ENCODE peak calls at places on chromosomes 2 and 18, in nine cellular contexts. A is iPS DF 6.9; U is GM12878; S is endodermal cell; T is CD8-positive, alpha-beta memory T cell; G is mammary epithelial cell; V is lung; O is hepatocyte; K is WERI-Rb-1. B is an unnamed sample.

GRCh38 chr2:154844513-154844912 is 146.0 kb downstream of the KCNJ3 start:
- DNase-seq in U (no peak), T (no peak), K (no peak), A (no peak), O (no peak), V (no peak), G (no peak), S (no peak), B (no peak)

GRCh38 chr2:120740375-120740764 is 4.7 kb downstream of the GLI2 start:
- DNase-seq in U (no peak), O (no peak), T (no peak), A (no peak), G (no peak), S (no peak), K (no peak), V (no peak), B (no peak)

GRCh38 chr2:133240505-133241230 is 327.6 kb downstream of the NCKAP5 start:
- DNase-seq in K (no peak), U (no peak), S (no peak), G (no peak), V (no peak), T (no peak), O (no peak), A (no peak), B (no peak)

GRCh38 chr18:9570255-9570654 is 44.1 kb downstream of the PPP4R1 start:
- DNase-seq in O (peak; percentile 18), K (no peak), T (no peak), U (no peak), G (no peak), S (no peak), A (no peak), V (no peak), B (no peak)

GRCh38 chr2:205731521-205731965 is 49.2 kb downstream of the NRP2 start:
- DNase-seq in U (no peak), T (no peak), S (no peak), A (no peak), G (no peak), V (no peak), K (peak; percentile 40), O (peak; percentile 50), B (no peak)

GRCh38 chr2:26139269-26140183 is 33.4 kb upstream of the GAREM2 start:
- DNase-seq in T (no peak), G (no peak), K (no peak), S (no peak), U (no peak), V (no peak), A (no peak), O (no peak), B (no peak)

GRCh38 chr2:179207047-179207446 is 57.6 kb downstream of the SESTD1 start:
- DNase-seq in V (no peak), G (no peak), U (no peak), S (no peak), K (no peak), O (no peak), T (no peak), A (no peak), B (no peak)

GRCh38 chr2:191218292-191218898 is 26.8 kb upstream of the MYO1B start:
- DNase-seq in K (peak; percentile 71), S (peak; percentile 89), O (peak; percentile 78), T (peak; percentile 9), A (peak; percentile 71), V (peak; percentile 50), G (peak; percentile 46), U (no peak), B (no peak)

GRCh38 chr2:178829299-178829698 is 22.1 kb upstream of the TTN start:
- DNase-seq in V (no peak), T (no peak), K (no peak), G (no peak), O (no peak), A (no peak), S (no peak), U (no peak), B (peak; percentile 54)

GRCh38 chr2:68764781-68765385 is 30.3 kb downstream of the ARHGAP25 start:
- DNase-seq in V (no peak), T (no peak), S (no peak), K (no peak), U (no peak), O (peak; percentile 49), A (no peak), G (no peak), B (no peak)

GRCh38 chr2:109528811-109529501 is 84.8 kb downstream of the SEPTIN10 start:
- DNase-seq in G (no peak), S (peak; percentile 28), U (no peak), O (no peak), K (no peak), V (no peak), A (no peak), T (no peak), B (no peak)

GRCh38 chr18:49398331-49398730 is 62.1 kb downstream of the DYM start:
- DNase-seq in A (no peak), T (no peak), K (no peak), V (no peak), U (no peak), O (no peak), S (no peak), G (no peak), B (no peak)

GRCh38 chr2:60963176-60963575 is 54.3 kb upstream of the PEX13 start:
- DNase-seq in G (no peak), K (no peak), S (no peak), T (no peak), U (no peak), A (no peak), V (no peak), O (no peak), B (no peak)

GRCh38 chr18:57797209-57797651 is 5.9 kb downstream of the ATP8B1 start:
- DNase-seq in O (peak; percentile 84), G (no peak), K (no peak), T (no peak), A (no peak), S (no peak), V (no peak), U (no peak), B (no peak)

GRCh38 chr2:46885376-46885775 is 30.2 kb downstream of the MCFD2 start:
- DNase-seq in K (no peak), S (no peak), A (no peak), G (no peak), U (no peak), V (no peak), O (no peak), T (no peak), B (no peak)

GRCh38 chr2:106332054-106332453 is 136.2 kb downstream of the RGPD3 start:
- DNase-seq in K (no peak), A (no peak), O (no peak), G (no peak), T (no peak), S (no peak), U (no peak), V (no peak), B (no peak)

DNA sequence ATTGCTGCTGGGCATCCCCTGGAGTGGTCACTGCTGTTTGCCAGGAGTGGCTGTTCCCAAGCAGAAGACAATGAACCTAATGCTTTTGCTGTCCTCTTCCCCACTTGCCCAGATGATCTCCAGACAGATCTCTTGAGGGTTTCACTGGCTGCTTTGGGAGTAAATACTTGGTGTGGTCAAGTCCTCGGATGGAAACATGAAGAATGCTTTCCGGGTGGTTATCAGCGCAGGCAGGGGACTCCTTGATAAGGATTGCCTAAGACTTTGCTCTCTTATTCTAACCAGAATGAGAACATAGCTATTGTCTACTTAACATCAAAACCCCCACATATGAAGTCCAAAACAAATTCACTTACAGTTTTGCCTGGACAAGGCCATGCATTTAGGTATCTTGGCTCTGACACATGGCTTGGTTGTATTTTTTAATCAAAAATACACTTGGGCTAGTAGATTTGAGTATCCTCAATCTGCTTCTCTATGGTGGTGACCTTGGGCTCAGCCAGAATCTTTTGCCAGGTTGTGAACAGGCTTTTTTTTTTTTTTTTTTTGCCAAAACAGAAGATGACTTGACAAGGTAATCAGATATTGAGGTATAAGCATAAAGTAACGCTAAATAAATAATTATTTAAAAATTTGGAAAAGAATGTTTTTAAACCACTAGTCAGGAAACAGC is 34.8 kb upstream of the MYO3B start:
- DNase-seq in O (no peak), U (no peak), V (no peak), T (no peak), A (no peak), G (no peak), K (no peak), S (no peak), B (no peak)
- H3K27ac ChIP-seq in O (no peak overlapping the region), U (no peak overlapping the region), V (no peak overlapping the region), T (no peak overlapping the region), A (no peak overlapping the region), G (no peak overlapping the region), K (no peak overlapping the region), S (no peak overlapping the region), B (no peak overlapping the region)

GRCh38 chr2:32711219-32711618 is 83.4 kb downstream of the TTC27 start:
- DNase-seq in U (no peak), K (no peak), A (no peak), S (no peak), V (no peak), O (no peak), T (no peak), G (peak; percentile 42), B (no peak)
- H3K36me3 ChIP-seq in U (no peaks in the 10 kb centered on the region), K (no peaks in the 10 kb centered on the region), A (no peaks in the 10 kb centered on the region), S (no peaks in the 10 kb centered on the region), V (no peaks in the 10 kb centered on the region), O (no peaks in the 10 kb centered on the region), T (no peaks in the 10 kb centered on the region), G (no peaks in the 10 kb centered on the region), B (peaks cover 3% of the 10 kb centered on the region)

DNA sequence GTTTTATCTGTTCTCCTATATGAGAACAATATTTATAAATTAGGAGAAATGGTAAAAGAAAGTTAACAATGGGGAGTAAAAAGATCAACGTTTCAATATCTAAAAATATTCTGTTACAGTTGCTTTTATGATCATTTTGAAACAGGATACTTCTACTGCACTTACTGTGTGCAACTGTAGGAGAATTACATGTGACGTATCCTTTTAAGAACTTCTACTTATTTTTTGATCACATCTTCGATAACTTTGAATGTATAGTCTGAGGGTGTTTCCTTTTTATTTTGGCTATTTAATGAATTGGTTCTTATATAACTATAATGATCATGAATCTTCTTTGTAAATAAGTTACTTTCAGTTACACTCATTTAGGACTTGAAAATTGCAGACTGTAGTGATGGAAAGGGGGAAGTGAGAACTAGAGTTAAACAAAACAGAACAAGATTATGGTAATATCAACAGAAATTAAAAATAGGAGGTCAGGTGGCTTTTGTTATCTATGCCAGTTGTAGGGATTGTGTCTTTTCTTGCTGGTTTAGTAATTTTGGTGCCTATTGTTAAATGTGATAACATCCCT is 109.9 kb downstream of the MSTN start:
- DNase-seq in S (no peak), T (no peak), K (no peak), V (no peak), O (no peak), U (peak; percentile 65), G (no peak), A (no peak), B (no peak)
- H3K27ac ChIP-seq in S (no peak overlapping the region), T (no peak overlapping the region), K (no peak overlapping the region), V (no peak overlapping the region), O (no peak overlapping the region), U (peak overlapping the region; percentile 90), G (no peak overlapping the region), A (no peak overlapping the region), B (no peak overlapping the region)

DNA sequence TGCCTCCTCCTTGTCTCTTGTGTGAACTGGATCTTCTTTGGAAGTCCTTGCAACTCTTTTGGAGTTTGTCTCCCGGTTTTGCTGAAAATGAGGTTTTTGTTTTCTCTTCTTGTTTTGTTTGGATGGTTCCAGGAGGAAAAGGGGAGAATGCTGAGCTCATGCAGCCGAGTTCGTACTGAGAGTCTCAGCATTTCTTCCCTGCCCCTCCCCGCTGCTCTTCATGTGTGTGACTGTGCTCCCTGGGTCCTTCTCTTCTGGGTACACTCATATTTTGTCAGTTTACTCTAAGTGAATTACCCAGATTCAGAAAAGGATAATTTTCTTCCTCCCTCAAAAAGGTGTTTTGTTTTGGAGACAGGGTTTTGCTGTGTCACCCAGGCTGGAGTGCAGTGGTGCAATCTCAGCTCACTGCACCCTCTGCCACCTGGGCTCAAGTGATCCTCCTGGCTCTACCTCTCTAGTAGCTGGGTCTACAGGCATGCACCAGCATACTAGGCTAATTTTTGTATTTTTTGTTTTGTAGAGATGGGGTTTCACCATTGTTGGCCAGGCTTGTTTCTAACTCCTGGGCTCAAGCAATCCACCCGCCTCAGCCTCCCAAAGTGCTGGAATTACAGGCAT is 142.9 kb upstream of the IL1R2 start:
- DNase-seq in A (no peak), K (no peak), T (no peak), O (no peak), S (no peak), U (no peak), V (no peak), G (no peak), B (no peak)
- H3K36me3 ChIP-seq in A (peaks cover 6% of the 10 kb centered on the region), K (peaks cover 69% of the 10 kb centered on the region), T (peaks cover 28% of the 10 kb centered on the region), O (no peaks in the 10 kb centered on the region), S (peaks cover 78% of the 10 kb centered on the region), U (no peaks in the 10 kb centered on the region), V (peaks cover 4% of the 10 kb centered on the region), G (peaks cover 49% of the 10 kb centered on the region), B (peaks cover 73% of the 10 kb centered on the region)